ENCODE peak calls at places on chromosomes 6 and 20, in six cellular contexts. One of them, this sample, is unnamed. For H3K9me3, the result is how much of the 10 kb centered on the place peaks cover.

GRCh38 chr6:36349240-36349639 is 12.6 kb upstream of the BNIP5 start:
- DNase-seq in astrocyte: no peak
- DNase-seq in CD8-positive, alpha-beta T cell: peak
- DNase-seq in heart right ventricle: no peak
- DNase-seq in osteoblast: no peak
- DNase-seq in ovary: no peak
- DNase-seq in this sample: no peak

GRCh38 chr6:5785235-5785634 is 221.5 kb downstream of the NRN1 start:
- DNase-seq in CD8-positive, alpha-beta T cell: no peak
- DNase-seq in heart right ventricle: no peak
- DNase-seq in astrocyte: no peak
- DNase-seq in ovary: no peak
- DNase-seq in osteoblast: no peak
- DNase-seq in this sample: no peak

GRCh38 chr6:127146935-127147334 is 28.5 kb downstream of the RSPO3 start:
- DNase-seq in osteoblast: no peak
- DNase-seq in astrocyte: peak
- DNase-seq in ovary: no peak
- DNase-seq in CD8-positive, alpha-beta T cell: no peak
- DNase-seq in heart right ventricle: no peak
- DNase-seq in this sample: peak

GRCh38 chr20:25865715-25866656 is 169.3 kb upstream of the ZNF337 start:
- DNase-seq in CD8-positive, alpha-beta T cell: peak
- DNase-seq in astrocyte: peak
- DNase-seq in ovary: peak
- DNase-seq in osteoblast: peak
- DNase-seq in heart right ventricle: peak
- DNase-seq in this sample: no peak

GRCh38 chr6:37535701-37536461 is 36.2 kb upstream of the CCDC167 start:
- DNase-seq in heart right ventricle: no peak
- DNase-seq in CD8-positive, alpha-beta T cell: peak
- DNase-seq in astrocyte: no peak
- DNase-seq in osteoblast: peak
- DNase-seq in ovary: no peak
- DNase-seq in this sample: no peak

GRCh38 chr6:10957414-10957886 is 70.6 kb downstream of the SYCP2L start:
- DNase-seq in heart right ventricle: no peak
- DNase-seq in osteoblast: no peak
- DNase-seq in astrocyte: no peak
- DNase-seq in ovary: no peak
- DNase-seq in CD8-positive, alpha-beta T cell: no peak
- DNase-seq in this sample: no peak

GRCh38 chr6:109316909-109317308 is 65.4 kb downstream of the CD164 start:
- DNase-seq in osteoblast: no peak
- DNase-seq in astrocyte: no peak
- DNase-seq in heart right ventricle: no peak
- DNase-seq in ovary: no peak
- DNase-seq in CD8-positive, alpha-beta T cell: no peak
- DNase-seq in this sample: no peak

GRCh38 chr6:63839485-63839884 is 203.9 kb downstream of the PHF3 start:
- DNase-seq in ovary: no peak
- DNase-seq in heart right ventricle: no peak
- DNase-seq in astrocyte: peak
- DNase-seq in CD8-positive, alpha-beta T cell: no peak
- DNase-seq in osteoblast: no peak
- DNase-seq in this sample: no peak

GRCh38 chr6:28864321-28864923 is 59.4 kb downstream of the TRIM27 start:
- DNase-seq in ovary: no peak
- DNase-seq in astrocyte: no peak
- DNase-seq in osteoblast: peak
- DNase-seq in heart right ventricle: no peak
- DNase-seq in CD8-positive, alpha-beta T cell: peak
- DNase-seq in this sample: no peak

GRCh38 chr6:67506352-67506751 is 1128.7 kb upstream of the ADGRB3 start:
- DNase-seq in osteoblast: no peak
- DNase-seq in CD8-positive, alpha-beta T cell: no peak
- DNase-seq in heart right ventricle: no peak
- DNase-seq in astrocyte: no peak
- DNase-seq in ovary: no peak
- DNase-seq in this sample: no peak

GRCh38 chr6:25006565-25007001 is 70.8 kb upstream of the RIPOR2 start:
- DNase-seq in osteoblast: no peak
- DNase-seq in ovary: peak
- DNase-seq in astrocyte: no peak
- DNase-seq in CD8-positive, alpha-beta T cell: peak
- DNase-seq in heart right ventricle: no peak
- DNase-seq in this sample: no peak

GRCh38 chr6:72820153-72820552 is 198.3 kb downstream of the KCNQ5 start:
- DNase-seq in osteoblast: no peak
- DNase-seq in heart right ventricle: no peak
- DNase-seq in CD8-positive, alpha-beta T cell: no peak
- DNase-seq in astrocyte: no peak
- DNase-seq in ovary: no peak
- DNase-seq in this sample: no peak

GRCh38 chr6:44040786-44041185 is 86.5 kb downstream of the MRPL14 start:
- DNase-seq in astrocyte: no peak
- DNase-seq in heart right ventricle: no peak
- DNase-seq in ovary: no peak
- DNase-seq in osteoblast: peak
- DNase-seq in CD8-positive, alpha-beta T cell: no peak
- DNase-seq in this sample: no peak

GRCh38 chr6:137878810-137879285 is 11.8 kb downstream of the TNFAIP3 start:
- DNase-seq in osteoblast: no peak
- DNase-seq in heart right ventricle: peak
- DNase-seq in ovary: no peak
- DNase-seq in astrocyte: no peak
- DNase-seq in CD8-positive, alpha-beta T cell: no peak
- DNase-seq in this sample: no peak

GRCh38 chr6:77425676-77426075 is 37.6 kb downstream of the HTR1B start:
- DNase-seq in heart right ventricle: no peak
- DNase-seq in ovary: no peak
- DNase-seq in osteoblast: no peak
- DNase-seq in CD8-positive, alpha-beta T cell: no peak
- DNase-seq in astrocyte: peak
- DNase-seq in this sample: no peak

GRCh38 chr6:114210467-114210866 is 132.4 kb downstream of the HS3ST5 start:
- DNase-seq in ovary: no peak
- DNase-seq in osteoblast: no peak
- DNase-seq in astrocyte: no peak
- DNase-seq in heart right ventricle: no peak
- DNase-seq in CD8-positive, alpha-beta T cell: no peak
- DNase-seq in this sample: no peak

GRCh38 chr6:126040826-126041225 is 54.5 kb downstream of the TRMT11 start:
- DNase-seq in heart right ventricle: no peak
- DNase-seq in astrocyte: peak
- DNase-seq in ovary: no peak
- DNase-seq in osteoblast: peak
- DNase-seq in CD8-positive, alpha-beta T cell: no peak
- DNase-seq in this sample: no peak

GRCh38 chr6:31068738-31069340 is 43.5 kb downstream of the C6orf15 start:
- DNase-seq in CD8-positive, alpha-beta T cell: peak
- DNase-seq in ovary: peak
- DNase-seq in astrocyte: peak
- DNase-seq in osteoblast: peak
- DNase-seq in heart right ventricle: peak
- DNase-seq in this sample: peak

GRCh38 chr6:30880563-30881252 is 3.6 kb upstream of the DDR1 start:
- DNase-seq in ovary: no peak
- DNase-seq in osteoblast: peak
- DNase-seq in CD8-positive, alpha-beta T cell: no peak
- DNase-seq in astrocyte: no peak
- DNase-seq in heart right ventricle: no peak
- DNase-seq in this sample: no peak

GRCh38 chr6:139354177-139354576 is 20.3 kb downstream of the CITED2 start:
- DNase-seq in osteoblast: no peak
- DNase-seq in astrocyte: no peak
- DNase-seq in CD8-positive, alpha-beta T cell: no peak
- DNase-seq in ovary: no peak
- DNase-seq in heart right ventricle: no peak
- DNase-seq in this sample: no peak

GRCh38 chr6:136037246-136037884 is 185.9 kb downstream of the PDE7B start:
- DNase-seq in osteoblast: no peak
- DNase-seq in astrocyte: no peak
- DNase-seq in CD8-positive, alpha-beta T cell: no peak
- DNase-seq in heart right ventricle: no peak
- DNase-seq in ovary: no peak
- DNase-seq in this sample: no peak

GRCh38 chr20:64242797-64243475 is 12.6 kb upstream of the PCMTD2 start:
- DNase-seq in astrocyte: no peak
- DNase-seq in osteoblast: peak
- DNase-seq in CD8-positive, alpha-beta T cell: no peak
- DNase-seq in heart right ventricle: no peak
- DNase-seq in ovary: no peak
- DNase-seq in this sample: no peak

GRCh38 chr20:51624157-51624731 is 81.7 kb upstream of the NFATC2 start:
- DNase-seq in CD8-positive, alpha-beta T cell: peak
- DNase-seq in ovary: peak
- DNase-seq in osteoblast: peak
- DNase-seq in astrocyte: peak
- DNase-seq in heart right ventricle: peak
- DNase-seq in this sample: no peak

GRCh38 chr20:46816916-46817638 is 77.6 kb upstream of the EYA2 start:
- DNase-seq in CD8-positive, alpha-beta T cell: no peak
- DNase-seq in osteoblast: no peak
- DNase-seq in astrocyte: no peak
- DNase-seq in heart right ventricle: no peak
- DNase-seq in ovary: no peak
- DNase-seq in this sample: no peak

DNA sequence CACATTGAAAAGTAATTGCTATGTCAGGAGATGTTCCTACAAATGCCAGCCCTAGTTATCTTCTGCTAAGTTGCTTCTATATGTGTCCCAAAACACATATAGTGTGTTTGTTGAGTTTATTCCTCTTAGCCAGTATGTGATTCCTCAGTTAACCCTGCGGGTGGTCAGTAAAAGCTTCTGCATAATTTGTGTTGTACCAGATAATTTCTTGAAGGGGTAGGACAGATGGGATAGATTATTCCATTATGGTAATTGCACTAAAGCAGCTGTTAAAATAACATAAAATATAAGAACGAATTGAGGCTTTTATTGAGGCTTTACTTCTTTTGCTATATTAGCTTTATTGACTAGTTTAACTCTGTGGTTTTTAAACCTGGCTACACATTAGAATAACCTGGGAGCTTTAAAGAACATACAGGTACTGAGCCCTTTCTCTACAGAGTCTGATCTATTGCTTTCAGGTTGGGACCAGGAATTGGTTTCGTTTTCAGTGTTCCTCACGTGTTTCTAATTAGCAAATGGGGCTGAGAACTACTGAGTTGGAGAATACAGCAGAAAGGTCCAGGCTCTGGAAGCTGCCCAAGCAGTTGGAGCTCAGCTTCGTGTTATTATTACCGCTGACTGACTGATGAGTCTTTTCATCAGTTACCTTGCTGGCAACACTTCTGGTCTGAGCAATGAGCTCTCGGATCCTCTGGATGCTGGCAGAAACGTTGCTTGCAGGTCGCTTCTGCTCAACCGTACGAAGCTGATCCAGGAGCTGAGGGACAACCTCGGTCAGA is 56.9 kb downstream of the FAM229B start:
- DNase-seq in CD8-positive, alpha-beta T cell: no peak
- DNase-seq in ovary: no peak
- DNase-seq in heart right ventricle: no peak
- DNase-seq in astrocyte: no peak
- DNase-seq in osteoblast: no peak
- DNase-seq in this sample: no peak
- H3K9me3 ChIP-seq in CD8-positive, alpha-beta T cell: under half
- H3K9me3 ChIP-seq in ovary: under half
- H3K9me3 ChIP-seq in heart right ventricle: under half
- H3K9me3 ChIP-seq in astrocyte: under half
- H3K9me3 ChIP-seq in osteoblast: under half
- H3K9me3 ChIP-seq in this sample: under half

GRCh38 chr20:59690976-59691375 is 86.6 kb downstream of the PHACTR3 start:
- DNase-seq in astrocyte: no peak
- DNase-seq in osteoblast: no peak
- DNase-seq in heart right ventricle: no peak
- DNase-seq in CD8-positive, alpha-beta T cell: no peak
- DNase-seq in ovary: no peak
- DNase-seq in this sample: no peak
- H3K9me3 ChIP-seq in astrocyte: under half
- H3K9me3 ChIP-seq in osteoblast: under half
- H3K9me3 ChIP-seq in heart right ventricle: under half
- H3K9me3 ChIP-seq in CD8-positive, alpha-beta T cell: under half
- H3K9me3 ChIP-seq in ovary: under half
- H3K9me3 ChIP-seq in this sample: under half

DNA sequence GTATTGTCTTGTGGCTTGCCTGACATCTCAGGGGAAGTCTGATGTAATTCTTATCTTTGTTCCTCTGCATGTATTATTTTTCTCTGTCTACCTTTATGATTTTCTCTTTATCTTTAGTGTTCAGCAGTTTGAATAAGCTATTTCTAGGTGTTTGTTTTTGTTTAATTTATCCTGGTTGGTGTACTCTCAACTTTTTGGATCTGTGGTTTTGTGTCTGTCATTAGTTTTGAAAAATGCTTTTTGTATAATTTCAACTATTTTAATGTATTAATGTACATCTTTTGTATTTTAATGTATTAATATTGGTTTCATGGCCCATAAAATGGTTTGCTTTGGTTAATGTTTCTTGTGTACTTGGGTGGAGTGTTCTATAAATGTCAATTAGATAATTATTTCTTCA is 15.9 kb upstream of the APCDD1L start:
- DNase-seq in ovary: no peak
- DNase-seq in astrocyte: no peak
- DNase-seq in CD8-positive, alpha-beta T cell: no peak
- DNase-seq in heart right ventricle: no peak
- DNase-seq in osteoblast: no peak
- DNase-seq in this sample: no peak
- H3K9me3 ChIP-seq in ovary: under half
- H3K9me3 ChIP-seq in astrocyte: under half
- H3K9me3 ChIP-seq in CD8-positive, alpha-beta T cell: under half
- H3K9me3 ChIP-seq in heart right ventricle: half or more
- H3K9me3 ChIP-seq in osteoblast: under half
- H3K9me3 ChIP-seq in this sample: under half

DNA sequence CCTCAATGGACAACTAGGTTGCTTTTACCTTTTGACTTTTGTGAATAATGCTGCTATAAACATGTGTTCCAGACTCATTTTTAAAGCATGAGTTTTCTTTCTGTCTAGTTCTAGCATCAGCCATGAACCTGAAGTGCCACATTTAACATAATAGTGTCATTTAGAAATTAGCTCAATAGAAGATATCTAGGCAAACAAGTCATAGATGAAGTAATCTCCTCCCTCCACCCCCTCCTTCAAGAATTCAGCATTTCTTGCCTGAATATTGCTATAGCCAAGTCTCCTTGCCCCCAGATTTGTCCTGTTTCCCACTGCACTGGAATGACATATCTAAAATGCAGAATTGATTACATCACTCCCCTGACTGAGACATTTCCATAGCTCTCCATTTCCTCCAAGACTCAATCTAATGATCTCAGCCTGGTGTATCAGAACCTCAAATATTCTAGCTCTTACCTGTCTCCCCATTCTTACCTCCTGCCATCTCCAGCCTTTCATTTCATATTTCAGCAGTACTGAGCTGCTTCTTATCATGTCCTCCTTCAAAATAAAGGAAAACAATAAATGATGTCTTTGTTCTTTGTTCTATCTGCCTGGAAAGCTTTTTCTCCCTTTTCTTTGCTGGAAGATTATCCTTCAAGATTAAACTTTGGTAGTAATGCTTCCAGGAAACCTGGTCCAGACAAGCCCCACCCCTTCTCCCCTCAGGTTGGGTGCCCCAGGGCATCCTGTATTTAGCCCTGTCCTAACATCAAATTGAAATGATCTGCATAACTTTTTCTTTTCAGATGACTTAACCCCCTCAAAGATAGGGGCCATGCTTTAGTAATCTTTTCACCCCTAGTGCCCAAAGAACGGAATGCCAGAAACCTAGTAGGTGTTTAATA is 135.1 kb upstream of the BACH2 start:
- DNase-seq in ovary: no peak
- DNase-seq in heart right ventricle: no peak
- DNase-seq in CD8-positive, alpha-beta T cell: no peak
- DNase-seq in astrocyte: peak
- DNase-seq in osteoblast: no peak
- DNase-seq in this sample: no peak
- H3K9me3 ChIP-seq in ovary: under half
- H3K9me3 ChIP-seq in heart right ventricle: under half
- H3K9me3 ChIP-seq in CD8-positive, alpha-beta T cell: under half
- H3K9me3 ChIP-seq in astrocyte: under half
- H3K9me3 ChIP-seq in osteoblast: under half
- H3K9me3 ChIP-seq in this sample: under half

This sample was measured in AG04450.